ENCODE peak calls at places on chromosomes 4 and X, in nine cellular contexts. N is endodermal cell; U is cardiac fibroblast; R is CD8-positive, alpha-beta T cell; O is astrocyte of the spinal cord; I is thoracic aorta; A is adipocyte; Q is prostate gland; S is CD8-positive, alpha-beta memory T cell. B is an unnamed sample.

GRCh38 chr4:141275834-141276233 is 55.1 kb downstream of the ZNF330 start:
- DNase-seq in I (no peak), Q (no peak), O (peak), A (peak), R (no peak), U (peak), N (no peak), S (no peak), B (no peak)

GRCh38 chr4:140078366-140078765 is 75.6 kb downstream of the MAML3 start:
- DNase-seq in I (no peak), R (no peak), Q (no peak), A (no peak), U (peak), N (peak), S (no peak), O (peak), B (peak)

GRCh38 chr4:67635331-67635730 is 65.6 kb downstream of the UBA6 start:
- DNase-seq in U (no peak), S (no peak), N (no peak), O (no peak), A (no peak), I (no peak), R (no peak), Q (no peak), B (no peak)

GRCh38 chr4:1810765-1811164 is 17.7 kb downstream of the FGFR3 start:
- DNase-seq in N (no peak), R (no peak), A (no peak), I (no peak), U (no peak), O (no peak), S (no peak), Q (no peak), B (no peak)

GRCh38 chr4:159684061-159684460 is 581.2 kb downstream of the RAPGEF2 start:
- DNase-seq in R (no peak), N (no peak), U (no peak), I (no peak), Q (no peak), S (no peak), A (no peak), O (no peak), B (no peak)

GRCh38 chrX:2608638-2609430 is 82.3 kb upstream of the CD99 start:
- DNase-seq in N (peak), Q (peak), I (peak), O (peak), S (peak), U (peak), A (peak), R (peak), B (peak)

GRCh38 chr4:41448935-41449334 is 89.0 kb upstream of the LIMCH1 start:
- DNase-seq in A (no peak), Q (no peak), R (no peak), N (no peak), S (no peak), U (peak), I (no peak), O (no peak), B (no peak)

GRCh38 chrX:781216-782211 is 150.9 kb downstream of the SHOX start:
- DNase-seq in I (no peak), N (no peak), R (no peak), S (no peak), U (no peak), Q (no peak), A (no peak), O (no peak), B (peak)

GRCh38 chrX:148380614-148381561 is 119.5 kb upstream of the AFF2 start:
- DNase-seq in R (peak), U (no peak), Q (no peak), A (no peak), S (peak), O (no peak), N (no peak), I (no peak), B (no peak)

GRCh38 chr4:41418444-41418843 is 119.5 kb upstream of the LIMCH1 start:
- DNase-seq in R (no peak), S (no peak), N (peak), Q (peak), A (peak), O (peak), U (peak), I (no peak), B (no peak)

GRCh38 chrX:100872161-100872560 is 2.0 kb downstream of the NOX1 start:
- DNase-seq in U (peak), A (no peak), S (no peak), R (no peak), N (no peak), I (no peak), O (peak), Q (no peak), B (no peak)

GRCh38 chr4:69056921-69057562 is 39.2 kb upstream of the UGT2B7 start:
- DNase-seq in U (no peak), R (no peak), O (no peak), I (no peak), A (no peak), S (no peak), Q (no peak), N (no peak), B (no peak)
- H3K4me3 ChIP-seq in U (no peak), R (no peak), O (no peak), I (no peak), A (no peak), S (no peak), Q (no peak), N (no peak), B (no peak)

GRCh38 chr4:173288698-173289350 is 45.3 kb downstream of the HMGB2 start:
- DNase-seq in R (no peak), I (no peak), S (no peak), A (no peak), N (no peak), O (no peak), U (peak), Q (no peak), B (no peak)
- H3K4me3 ChIP-seq in R (no peak), I (no peak), S (peak), A (peak), N (no peak), O (no peak), U (peak), Q (no peak), B (no peak)

GRCh38 chr4:167775374-167775773 is 317.0 kb upstream of the ANXA10 start:
- DNase-seq in N (no peak), Q (no peak), R (no peak), A (no peak), O (no peak), U (no peak), S (no peak), I (no peak), B (no peak)

GRCh38 chr4:167779280-167779679 is 313.1 kb upstream of the ANXA10 start:
- DNase-seq in I (no peak), N (no peak), S (no peak), A (no peak), R (no peak), U (peak), O (no peak), Q (no peak), B (no peak)

GRCh38 chr4:167774646-167775045 is 317.7 kb upstream of the ANXA10 start:
- DNase-seq in Q (no peak), R (no peak), A (no peak), U (no peak), S (no peak), I (no peak), O (no peak), N (no peak), B (no peak)

DNA sequence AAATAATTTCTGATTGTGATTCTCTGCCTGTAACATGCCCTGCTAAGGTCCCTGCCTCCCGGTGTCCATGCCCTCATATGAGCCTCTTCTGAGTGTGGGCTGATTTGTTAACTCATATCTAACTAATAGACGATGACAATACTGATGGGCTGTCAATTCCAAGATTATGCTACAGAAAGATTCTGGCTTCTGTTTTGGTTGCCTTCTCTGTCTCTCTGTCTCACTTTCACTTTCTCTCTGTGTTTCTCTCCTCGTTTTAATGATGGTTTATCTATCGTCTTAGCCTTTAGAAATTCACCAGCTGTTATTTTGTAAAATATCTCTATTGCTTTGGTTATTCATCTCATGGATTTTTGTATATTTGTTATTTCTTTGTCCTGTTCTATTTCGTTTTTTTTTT is 312.5 kb upstream of the ANXA10 start:
- DNase-seq in O (no peak), I (no peak), S (no peak), N (no peak), Q (no peak), A (no peak), U (no peak), R (no peak), B (no peak)
- H3K4me3 ChIP-seq in O (no peak), I (no peak), S (no peak), N (no peak), Q (no peak), A (peak), U (peak), R (no peak), B (no peak)

GRCh38 chr4:186566068-186566467 is 10.7 kb upstream of the MTNR1A start:
- DNase-seq in I (no peak), R (no peak), N (no peak), S (no peak), Q (no peak), A (no peak), U (no peak), O (no peak), B (no peak)

GRCh38 chr4:186570193-186570996 is 15.0 kb upstream of the MTNR1A start:
- DNase-seq in N (no peak), O (peak), I (no peak), U (peak), Q (no peak), A (peak), R (no peak), S (no peak), B (no peak)

GRCh38 chr4:186563761-186564160 is 8.4 kb upstream of the MTNR1A start:
- DNase-seq in U (no peak), A (no peak), O (no peak), I (no peak), R (no peak), N (no peak), S (no peak), Q (no peak), B (no peak)

DNA sequence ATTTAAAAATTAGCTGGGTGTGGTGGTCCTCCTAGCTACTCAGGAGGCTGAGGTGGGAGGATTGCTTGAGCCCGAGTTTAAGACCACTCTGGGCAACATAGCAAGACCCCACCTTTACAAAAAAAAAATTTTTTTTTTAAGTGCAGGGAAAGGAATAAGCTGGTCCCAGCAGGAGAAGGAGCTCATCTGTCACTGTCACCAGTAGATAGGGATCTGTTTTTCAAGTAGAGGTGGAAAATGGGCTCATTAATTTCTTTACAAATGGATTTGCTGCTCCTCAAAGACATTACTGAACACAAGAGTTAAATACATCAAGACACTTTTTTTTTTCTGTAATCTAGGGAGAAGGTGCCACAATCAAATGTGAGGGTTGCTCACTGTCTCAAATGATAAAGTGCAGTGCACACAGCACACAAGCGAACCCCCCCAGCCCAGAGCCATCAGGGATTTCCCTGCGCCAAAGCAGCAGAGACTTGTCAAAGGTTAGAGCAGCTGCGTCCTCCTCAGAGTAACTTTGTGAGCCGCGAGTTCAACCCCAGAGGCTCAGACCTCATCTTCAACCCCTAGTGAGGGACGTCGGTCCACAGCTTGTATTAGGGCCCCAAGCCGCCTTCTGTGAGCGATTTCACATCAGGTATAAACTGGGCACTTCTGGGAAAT is 14.3 kb upstream of the MTNR1A start:
- DNase-seq in O (no peak), I (no peak), Q (no peak), U (no peak), S (no peak), A (no peak), N (no peak), R (no peak), B (no peak)
- H3K4me3 ChIP-seq in O (peak), I (peak), Q (no peak), U (peak), S (no peak), A (peak), N (no peak), R (no peak), B (no peak)

GRCh38 chrX:108736509-108737479 is at the start of gene IRS4:
- DNase-seq in S (no peak), U (peak), O (no peak), A (peak), I (no peak), Q (peak), N (peak), R (no peak), B (peak)
- H3K4me3 ChIP-seq in S (no peak), U (peak), O (peak), A (peak), I (peak), Q (peak), N (peak), R (no peak), B (peak)

GRCh38 chr4:184389978-184390518 is 84.3 kb downstream of the IRF2 start:
- DNase-seq in N (peak), R (no peak), U (no peak), Q (no peak), A (no peak), S (no peak), I (no peak), O (no peak), B (peak)
- H3K4me3 ChIP-seq in N (no peak), R (no peak), U (no peak), Q (no peak), A (no peak), S (no peak), I (no peak), O (no peak), B (no peak)

DNA sequence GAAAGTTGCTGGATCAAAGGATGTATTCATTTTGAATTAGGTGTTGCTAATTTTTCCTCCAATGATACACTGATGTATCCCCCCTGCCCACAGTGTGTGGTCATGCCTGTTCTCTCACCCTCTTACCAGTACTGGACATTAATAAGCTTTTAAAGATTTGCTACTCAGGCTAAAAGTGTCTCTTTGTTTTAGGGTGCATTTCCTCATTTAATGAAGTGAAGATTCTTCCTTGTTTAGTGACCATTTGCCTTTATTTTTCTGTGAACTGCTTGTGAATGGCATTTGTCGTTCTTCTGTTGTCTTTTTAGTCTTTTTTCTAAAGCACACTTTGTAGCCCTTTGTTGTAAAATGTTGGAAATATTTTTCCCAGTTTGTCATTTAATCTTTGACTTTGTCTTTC is 5.0 kb downstream of the MSMO1 start:
- DNase-seq in O (no peak), N (no peak), Q (no peak), A (no peak), I (no peak), R (no peak), U (no peak), S (no peak), B (no peak)
- H3K4me3 ChIP-seq in O (no peak), N (peak), Q (no peak), A (peak), I (no peak), R (no peak), U (no peak), S (no peak), B (no peak)

GRCh38 chr4:119139316-119139715 is 3.7 kb downstream of the MYOZ2 start:
- DNase-seq in S (no peak), U (no peak), R (no peak), A (peak), N (no peak), O (no peak), I (no peak), Q (no peak), B (no peak)

GRCh38 chr4:119138046-119138445 is 2.4 kb downstream of the MYOZ2 start:
- DNase-seq in I (no peak), O (no peak), S (no peak), A (peak), Q (no peak), R (no peak), N (no peak), U (peak), B (peak)

GRCh38 chr4:119132306-119132705 is 3.3 kb upstream of the MYOZ2 start:
- DNase-seq in O (no peak), S (no peak), N (no peak), I (no peak), Q (no peak), U (peak), A (no peak), R (no peak), B (no peak)

GRCh38 chr4:119136541-119136940 is 909 bp downstream of the MYOZ2 start:
- DNase-seq in I (no peak), U (peak), R (no peak), A (no peak), O (no peak), Q (no peak), N (no peak), S (no peak), B (no peak)

GRCh38 chr4:119135721-119136121 is at the start of gene MYOZ2:
- DNase-seq in S (no peak), O (no peak), I (no peak), Q (no peak), A (peak), U (peak), R (no peak), N (no peak), B (no peak)
- H3K4me3 ChIP-seq in S (no peak), O (no peak), I (peak), Q (no peak), A (peak), U (no peak), R (no peak), N (no peak), B (no peak)

GRCh38 chr4:25158817-25159216 is 1.4 kb downstream of the SEPSECS start:
- DNase-seq in U (no peak), N (no peak), Q (no peak), A (no peak), S (no peak), O (no peak), I (no peak), R (no peak), B (no peak)
- H3K4me3 ChIP-seq in U (no peak), N (no peak), Q (no peak), A (peak), S (peak), O (no peak), I (no peak), R (no peak), B (no peak)

GRCh38 chrX:15908891-15909290 is 54.3 kb upstream of the AP1S2 start:
- DNase-seq in Q (peak), O (no peak), R (no peak), S (no peak), A (no peak), N (no peak), U (peak), I (no peak), B (no peak)

GRCh38 chrX:15909605-15910004 is 55.0 kb upstream of the AP1S2 start:
- DNase-seq in I (no peak), A (no peak), Q (no peak), U (no peak), O (no peak), N (peak), S (no peak), R (no peak), B (peak)

GRCh38 chrX:15911729-15912550 is 57.3 kb upstream of the AP1S2 start:
- DNase-seq in Q (no peak), R (no peak), O (no peak), S (no peak), I (no peak), A (no peak), N (no peak), U (peak), B (no peak)

GRCh38 chrX:15903186-15903681 is 48.6 kb upstream of the AP1S2 start:
- DNase-seq in S (no peak), A (no peak), R (no peak), O (no peak), I (no peak), Q (no peak), U (no peak), N (no peak), B (no peak)

DNA sequence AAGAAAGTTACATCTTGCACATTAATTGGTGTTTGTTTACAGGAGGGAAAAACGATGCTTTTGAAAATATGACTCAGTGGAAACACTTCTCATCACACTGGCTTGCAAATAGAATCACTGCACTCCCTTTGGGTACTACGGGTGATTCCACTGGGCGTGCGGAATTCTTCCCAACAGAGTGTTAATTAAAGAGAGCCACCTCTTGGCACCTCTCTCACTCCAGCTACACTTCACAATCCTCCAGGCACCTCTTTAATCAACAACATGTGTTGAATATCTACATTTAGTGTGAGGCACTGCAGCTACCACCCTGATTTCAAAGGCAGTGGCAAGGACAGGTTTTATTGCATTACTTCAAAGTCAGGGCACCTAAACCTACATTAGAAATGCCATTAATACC is 51.9 kb upstream of the AP1S2 start:
- DNase-seq in Q (no peak), I (no peak), A (no peak), S (no peak), O (no peak), N (no peak), U (no peak), R (no peak), B (no peak)
- H3K4me3 ChIP-seq in Q (no peak), I (no peak), A (no peak), S (no peak), O (no peak), N (no peak), U (no peak), R (no peak), B (no peak)

B was measured in H7.